ENCODE peak calls at places on chromosomes 16 and 17, in four cellular contexts. One of them, this sample, is unnamed.

GRCh38 chr17:40463122-40463550 is 19.9 kb downstream of the IGFBP4 start:
- DNase-seq in AG09319: no peak
- DNase-seq in heart left ventricle: no peak
- DNase-seq in NCI-H1092 treated with DMSO at 0.1 percent for 48 hours: no peak
- DNase-seq in this sample: no peak

GRCh38 chr16:27628216-27628945 is 78.4 kb downstream of the KATNIP start:
- DNase-seq in AG09319: no peak
- DNase-seq in NCI-H1092 treated with DMSO at 0.1 percent for 48 hours: peak
- DNase-seq in heart left ventricle: no peak
- DNase-seq in this sample: no peak

GRCh38 chr16:88434353-88434690 is 18.8 kb upstream of the ZFPM1 start:
- DNase-seq in NCI-H1092 treated with DMSO at 0.1 percent for 48 hours: no peak
- DNase-seq in heart left ventricle: no peak
- DNase-seq in AG09319: no peak
- DNase-seq in this sample: no peak

GRCh38 chr16:85838876-85839585 is 39.5 kb downstream of the COX4I1 start:
- DNase-seq in heart left ventricle: no peak
- DNase-seq in NCI-H1092 treated with DMSO at 0.1 percent for 48 hours: no peak
- DNase-seq in AG09319: no peak
- DNase-seq in this sample: no peak

GRCh38 chr17:34715504-34715903 is 136.1 kb downstream of the TMEM132E start:
- DNase-seq in NCI-H1092 treated with DMSO at 0.1 percent for 48 hours: no peak
- DNase-seq in heart left ventricle: no peak
- DNase-seq in AG09319: no peak
- DNase-seq in this sample: no peak

GRCh38 chr16:29974291-29975133 is 844 bp downstream of the TAOK2 start:
- DNase-seq in heart left ventricle: peak
- DNase-seq in AG09319: no peak
- DNase-seq in NCI-H1092 treated with DMSO at 0.1 percent for 48 hours: no peak
- DNase-seq in this sample: peak

GRCh38 chr16:9370071-9370491 is 278.6 kb downstream of the HAPSTR1 start:
- DNase-seq in NCI-H1092 treated with DMSO at 0.1 percent for 48 hours: no peak
- DNase-seq in AG09319: no peak
- DNase-seq in heart left ventricle: peak
- DNase-seq in this sample: no peak

GRCh38 chr17:29613371-29613837 is 9.3 kb downstream of the CORO6 start:
- DNase-seq in NCI-H1092 treated with DMSO at 0.1 percent for 48 hours: no peak
- DNase-seq in heart left ventricle: peak
- DNase-seq in AG09319: no peak
- DNase-seq in this sample: peak

GRCh38 chr17:41521574-41522261 is 3.0 kb upstream of the KRT15 start:
- DNase-seq in AG09319: peak
- DNase-seq in heart left ventricle: no peak
- DNase-seq in NCI-H1092 treated with DMSO at 0.1 percent for 48 hours: no peak
- DNase-seq in this sample: no peak

GRCh38 chr17:67474081-67474661 is 97.1 kb downstream of the PITPNC1 start:
- DNase-seq in heart left ventricle: peak
- DNase-seq in AG09319: peak
- DNase-seq in NCI-H1092 treated with DMSO at 0.1 percent for 48 hours: no peak
- DNase-seq in this sample: no peak

GRCh38 chr16:72309001-72309400 is 137.0 kb upstream of the PMFBP1 start:
- DNase-seq in heart left ventricle: no peak
- DNase-seq in NCI-H1092 treated with DMSO at 0.1 percent for 48 hours: no peak
- DNase-seq in AG09319: no peak
- DNase-seq in this sample: no peak

GRCh38 chr16:48596326-48596725 is 13.7 kb downstream of the N4BP1 start:
- DNase-seq in NCI-H1092 treated with DMSO at 0.1 percent for 48 hours: no peak
- DNase-seq in heart left ventricle: no peak
- DNase-seq in AG09319: no peak
- DNase-seq in this sample: peak

GRCh38 chr16:88566158-88566557 is 4.0 kb upstream of the ZC3H18 start:
- DNase-seq in AG09319: peak
- DNase-seq in NCI-H1092 treated with DMSO at 0.1 percent for 48 hours: no peak
- DNase-seq in heart left ventricle: no peak
- DNase-seq in this sample: no peak

GRCh38 chr16:53083123-53083522 is 28.3 kb downstream of the CHD9 start:
- DNase-seq in heart left ventricle: no peak
- DNase-seq in AG09319: no peak
- DNase-seq in NCI-H1092 treated with DMSO at 0.1 percent for 48 hours: no peak
- DNase-seq in this sample: no peak

GRCh38 chr16:7236824-7237410 is 95.7 kb upstream of the RBFOX1 start:
- DNase-seq in heart left ventricle: no peak
- DNase-seq in AG09319: no peak
- DNase-seq in NCI-H1092 treated with DMSO at 0.1 percent for 48 hours: no peak
- DNase-seq in this sample: no peak

GRCh38 chr16:78249832-78250231 is 150.4 kb downstream of the WWOX start:
- DNase-seq in heart left ventricle: no peak
- DNase-seq in NCI-H1092 treated with DMSO at 0.1 percent for 48 hours: peak
- DNase-seq in AG09319: no peak
- DNase-seq in this sample: no peak

GRCh38 chr17:58492238-58493121 is 4.3 kb upstream of the HSF5 start:
- DNase-seq in heart left ventricle: no peak
- DNase-seq in NCI-H1092 treated with DMSO at 0.1 percent for 48 hours: no peak
- DNase-seq in AG09319: no peak
- DNase-seq in this sample: no peak

GRCh38 chr16:66135376-66135775 is 231.1 kb upstream of the CDH5 start:
- DNase-seq in NCI-H1092 treated with DMSO at 0.1 percent for 48 hours: no peak
- DNase-seq in heart left ventricle: peak
- DNase-seq in AG09319: no peak
- DNase-seq in this sample: no peak

GRCh38 chr17:40794466-40794865 is 5.3 kb downstream of the KRT28 start:
- DNase-seq in NCI-H1092 treated with DMSO at 0.1 percent for 48 hours: no peak
- DNase-seq in AG09319: no peak
- DNase-seq in heart left ventricle: no peak
- DNase-seq in this sample: no peak

GRCh38 chr16:4176794-4177438 is 60.7 kb upstream of the ADCY9 start:
- DNase-seq in NCI-H1092 treated with DMSO at 0.1 percent for 48 hours: no peak
- DNase-seq in AG09319: no peak
- DNase-seq in heart left ventricle: no peak
- DNase-seq in this sample: no peak

GRCh38 chr16:83441523-83441922 is 366.3 kb upstream of the HSBP1 start:
- DNase-seq in heart left ventricle: no peak
- DNase-seq in NCI-H1092 treated with DMSO at 0.1 percent for 48 hours: no peak
- DNase-seq in AG09319: no peak
- DNase-seq in this sample: no peak

GRCh38 chr17:71484546-71484945 is 636.3 kb upstream of the SOX9 start:
- DNase-seq in AG09319: no peak
- DNase-seq in heart left ventricle: no peak
- DNase-seq in NCI-H1092 treated with DMSO at 0.1 percent for 48 hours: no peak
- DNase-seq in this sample: no peak

GRCh38 chr16:56102159-56102798 is 89.0 kb upstream of the GNAO1 start:
- DNase-seq in NCI-H1092 treated with DMSO at 0.1 percent for 48 hours: peak
- DNase-seq in AG09319: no peak
- DNase-seq in heart left ventricle: peak
- DNase-seq in this sample: no peak

GRCh38 chr16:54584121-54584520 is 297.5 kb upstream of the IRX3 start:
- DNase-seq in NCI-H1092 treated with DMSO at 0.1 percent for 48 hours: no peak
- DNase-seq in heart left ventricle: no peak
- DNase-seq in AG09319: no peak
- DNase-seq in this sample: no peak

GRCh38 chr16:49581630-49582298 is 208.2 kb downstream of the C16orf78 start:
- DNase-seq in NCI-H1092 treated with DMSO at 0.1 percent for 48 hours: no peak
- DNase-seq in AG09319: no peak
- DNase-seq in heart left ventricle: no peak
- DNase-seq in this sample: no peak

GRCh38 chr17:79655672-79656290 is 44.9 kb upstream of the RBFOX3 start:
- DNase-seq in AG09319: no peak
- DNase-seq in NCI-H1092 treated with DMSO at 0.1 percent for 48 hours: no peak
- DNase-seq in heart left ventricle: no peak
- DNase-seq in this sample: no peak

GRCh38 chr16:24734382-24734781 is 4.9 kb downstream of the TNRC6A start:
- DNase-seq in NCI-H1092 treated with DMSO at 0.1 percent for 48 hours: no peak
- DNase-seq in heart left ventricle: no peak
- DNase-seq in AG09319: peak
- DNase-seq in this sample: no peak

GRCh38 chr16:21161211-21161610 is 2.7 kb downstream of the LDAF1 start:
- DNase-seq in NCI-H1092 treated with DMSO at 0.1 percent for 48 hours: no peak
- DNase-seq in heart left ventricle: peak
- DNase-seq in AG09319: no peak
- DNase-seq in this sample: no peak

GRCh38 chr17:42520540-42520951 is 15.5 kb upstream of the NAGLU start:
- DNase-seq in NCI-H1092 treated with DMSO at 0.1 percent for 48 hours: no peak
- DNase-seq in heart left ventricle: no peak
- DNase-seq in AG09319: no peak
- DNase-seq in this sample: no peak

GRCh38 chr17:41308251-41308917 is 725 bp downstream of the KRTAP16-1 start:
- DNase-seq in AG09319: no peak
- DNase-seq in NCI-H1092 treated with DMSO at 0.1 percent for 48 hours: peak
- DNase-seq in heart left ventricle: no peak
- DNase-seq in this sample: peak

GRCh38 chr16:74224828-74225227 is 71.8 kb upstream of the PSMD7 start:
- DNase-seq in AG09319: no peak
- DNase-seq in heart left ventricle: no peak
- DNase-seq in NCI-H1092 treated with DMSO at 0.1 percent for 48 hours: no peak
- DNase-seq in this sample: no peak

GRCh38 chr17:73650147-73650546 is 5.9 kb upstream of the SDK2 start:
- DNase-seq in NCI-H1092 treated with DMSO at 0.1 percent for 48 hours: peak
- DNase-seq in AG09319: no peak
- DNase-seq in heart left ventricle: no peak
- DNase-seq in this sample: no peak

GRCh38 chr17:75105269-75106080 is 4.3 kb upstream of the ARMC7 start:
- DNase-seq in NCI-H1092 treated with DMSO at 0.1 percent for 48 hours: peak
- DNase-seq in heart left ventricle: no peak
- DNase-seq in AG09319: no peak
- DNase-seq in this sample: no peak

GRCh38 chr17:46039592-46040186 is 40.6 kb downstream of the STH start:
- DNase-seq in AG09319: no peak
- DNase-seq in NCI-H1092 treated with DMSO at 0.1 percent for 48 hours: peak
- DNase-seq in heart left ventricle: no peak
- DNase-seq in this sample: no peak

GRCh38 chr16:71673190-71673956 is 47.4 kb downstream of the MARVELD3 start:
- DNase-seq in AG09319: no peak
- DNase-seq in NCI-H1092 treated with DMSO at 0.1 percent for 48 hours: no peak
- DNase-seq in heart left ventricle: no peak
- DNase-seq in this sample: no peak

This sample was measured in CD8-positive, alpha-beta memory T cell.